ENCODE peak calls at places on chromosomes 16 and 17, in ten cellular contexts. Y, O, B, S, W, A, M, L, Q and U are unnamed samples. For H3K4me1, the result is how much of the 10 kb centered on the place peaks cover.

GRCh38 chr17:17693955-17694228 is 12.6 kb downstream of the RAI1 start:
- DNase-seq in Y (no peak), O (no peak), B (no peak), S (no peak), W (no peak), A (no peak), M (no peak), L (no peak), Q (no peak), U (peak)

GRCh38 chr17:56038136-56038535 is 115.1 kb upstream of the ANKFN1 start:
- DNase-seq in Y (no peak), O (no peak), B (no peak), S (no peak), W (no peak), A (no peak), M (no peak), L (no peak), Q (no peak), U (no peak)

GRCh38 chr17:21549107-21549687 is 143.1 kb upstream of the KCNJ18 start:
- DNase-seq in Y (no peak), O (no peak), B (no peak), S (no peak), W (no peak), A (no peak), M (no peak), L (no peak), Q (no peak), U (no peak)

GRCh38 chr16:11333010-11333409 is 12.2 kb upstream of the RMI2 start:
- DNase-seq in Y (no peak), O (no peak), B (no peak), S (no peak), W (no peak), A (no peak), M (no peak), L (no peak), Q (no peak), U (no peak)

GRCh38 chr17:70687421-70687820 is 518.1 kb downstream of the KCNJ2 start:
- DNase-seq in Y (no peak), O (peak), B (no peak), S (no peak), W (no peak), A (no peak), M (no peak), L (no peak), Q (no peak), U (no peak)

GRCh38 chr17:63189082-63189481 is 223.0 kb downstream of the TANC2 start:
- DNase-seq in Y (no peak), O (no peak), B (no peak), S (no peak), W (no peak), A (no peak), M (no peak), L (no peak), Q (no peak), U (no peak)

GRCh38 chr16:5004311-5004710 is 29.4 kb downstream of the NAGPA start:
- DNase-seq in Y (peak), O (no peak), B (no peak), S (no peak), W (no peak), A (no peak), M (no peak), L (no peak), Q (peak), U (no peak)

GRCh38 chr17:37138726-37139125 is 190.0 kb downstream of the AATF start:
- DNase-seq in Y (no peak), O (no peak), B (no peak), S (no peak), W (no peak), A (no peak), M (no peak), L (no peak), Q (no peak), U (no peak)

GRCh38 chr16:79171504-79172240 is 428.9 kb downstream of the MAF start:
- DNase-seq in Y (no peak), O (no peak), B (no peak), S (no peak), W (no peak), A (no peak), M (no peak), L (no peak), Q (no peak), U (no peak)

GRCh38 chr17:72142614-72143013 is 21.8 kb downstream of the SOX9 start:
- DNase-seq in Y (no peak), O (no peak), B (no peak), S (no peak), W (no peak), A (no peak), M (no peak), L (no peak), Q (no peak), U (no peak)

GRCh38 chr16:29974291-29975133 is 844 bp downstream of the TAOK2 start:
- DNase-seq in Y (peak), O (peak), B (peak), S (no peak), W (no peak), A (no peak), M (peak), L (no peak), Q (peak), U (peak)

DNA sequence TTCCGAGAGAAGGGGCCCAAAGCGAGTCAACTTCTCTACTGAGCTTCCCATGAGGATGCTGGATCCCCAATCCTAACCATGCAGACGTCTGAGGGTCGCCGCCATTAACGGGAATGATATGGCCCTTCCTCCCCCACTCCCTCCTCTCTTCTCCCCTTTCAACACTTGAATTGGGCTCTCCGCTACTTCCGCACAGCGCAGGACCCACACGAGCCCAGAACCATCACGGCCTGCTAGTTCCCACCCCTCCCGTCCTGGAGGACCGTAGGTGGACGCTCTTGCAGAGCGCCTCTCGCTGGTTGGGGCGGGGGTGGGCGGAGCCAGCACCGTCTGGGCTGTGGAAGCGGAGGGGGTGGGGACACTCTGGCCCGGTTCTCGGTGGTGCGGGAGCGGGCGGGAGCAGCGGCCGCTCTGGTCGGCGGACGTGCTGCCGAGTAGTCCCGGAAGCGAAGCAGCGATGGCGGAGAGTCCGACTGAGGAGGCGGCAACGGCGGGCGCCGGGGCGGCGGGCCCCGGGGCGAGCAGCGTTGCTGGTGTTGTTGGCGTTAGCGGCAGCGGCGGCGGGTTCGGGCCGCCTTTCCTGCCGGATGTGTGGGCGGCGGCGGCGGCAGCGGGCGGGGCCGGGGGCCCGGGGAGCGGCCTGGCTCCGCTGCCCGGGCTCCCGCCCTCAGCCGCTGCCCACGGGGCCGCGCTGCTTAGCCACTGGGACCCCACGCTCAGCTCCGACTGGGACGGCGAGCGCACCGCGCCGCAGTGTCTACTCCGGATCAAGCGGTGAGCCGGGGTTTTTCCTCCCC is at the start of gene UBE2Z:
- DNase-seq in Y (peak), O (peak), B (peak), S (peak), W (peak), A (peak), M (peak), L (peak), Q (peak), U (peak)
- H3K27ac ChIP-seq in Y (peak), O (peak), B (peak), S (peak), W (peak), A (peak), M (peak), L (peak), Q (peak), U (peak)

GRCh38 chr16:24729967-24730815 is 740 bp downstream of the TNRC6A start:
- DNase-seq in Y (no peak), O (peak), B (peak), S (no peak), W (peak), A (peak), M (peak), L (no peak), Q (peak), U (peak)
- H3K4me1 ChIP-seq in Y (under half), O (under half), B (under half), S (under half), W (under half), A (half or more), M (under half), L (under half), Q (under half), U (under half)

GRCh38 chr16:27549607-27549856 is 181 bp downstream of the GTF3C1 start:
- DNase-seq in Y (no peak), O (no peak), B (no peak), S (no peak), W (no peak), A (no peak), M (no peak), L (no peak), Q (no peak), U (no peak)
- H3K27ac ChIP-seq in Y (peak), O (no peak), B (peak), S (peak), W (peak), A (peak), M (peak), L (peak), Q (peak), U (peak)

DNA sequence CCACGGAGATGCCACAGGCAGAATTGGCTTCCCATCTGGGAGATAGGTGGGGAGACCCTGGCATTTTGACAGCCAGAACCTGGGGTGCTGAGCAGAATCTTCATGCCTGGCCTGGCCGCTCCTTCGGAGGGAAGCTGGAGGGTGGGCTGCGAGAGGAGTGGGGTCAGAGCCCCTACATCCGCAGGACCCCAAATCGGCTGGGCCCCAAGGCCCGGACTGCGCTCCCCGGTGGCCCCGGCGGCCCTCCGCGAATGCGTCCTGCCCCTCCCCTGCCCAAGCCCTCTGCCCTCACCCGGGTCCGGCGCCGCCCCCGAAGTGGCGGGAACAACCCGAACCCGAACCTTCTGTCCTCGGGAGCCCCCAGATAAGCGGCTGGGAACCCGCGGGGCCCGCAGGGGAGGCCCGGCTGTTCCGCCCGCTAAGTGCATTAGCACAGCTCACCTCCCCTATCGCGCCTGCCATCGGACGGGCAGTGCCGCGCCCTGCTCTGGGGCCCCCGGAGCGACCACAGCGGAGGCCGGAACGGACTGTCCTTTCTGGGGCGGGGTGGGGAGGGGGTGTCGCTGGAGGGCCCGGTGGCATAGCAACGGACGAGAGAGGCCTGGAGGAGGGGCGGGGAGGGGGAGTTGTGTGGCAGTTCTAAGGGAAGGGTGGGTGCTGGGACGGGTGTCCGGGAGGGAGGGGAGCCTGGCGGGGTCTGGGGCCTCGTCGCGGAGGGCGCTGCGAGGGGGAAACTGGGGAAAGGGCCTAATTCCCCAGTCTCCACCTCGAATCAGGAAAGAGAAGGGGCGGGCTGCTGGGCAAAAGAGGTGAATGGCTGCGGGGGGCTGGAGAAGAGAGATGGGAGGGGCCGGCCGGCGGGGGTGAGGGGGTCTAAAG is 752 bp upstream of the PNMT start:
- DNase-seq in Y (peak), O (no peak), B (peak), S (no peak), W (no peak), A (peak), M (peak), L (no peak), Q (no peak), U (no peak)
- H3K4me1 ChIP-seq in Y (under half), O (under half), B (under half), S (half or more), W (under half), A (half or more), M (under half), L (under half), Q (half or more), U (half or more)

GRCh38 chr17:10111907-10112452 is 86.4 kb downstream of the GAS7 start:
- DNase-seq in Y (no peak), O (no peak), B (no peak), S (no peak), W (no peak), A (no peak), M (no peak), L (no peak), Q (no peak), U (no peak)
- H3K27ac ChIP-seq in Y (no peak), O (no peak), B (no peak), S (no peak), W (no peak), A (peak), M (no peak), L (peak), Q (no peak), U (peak)